ENCODE peak calls at places on chromosomes 13 and 19, in nine cellular contexts. A, N, P, S, O, J, M, L and X are unnamed samples. For H3K9me3, the result is how much of the 10 kb centered on the place peaks cover.

GRCh38 chr19:3983542-3983914 is 1.7 kb downstream of the EEF2 start:
- DNase-seq in L (no peak), J (no peak), O (no peak), A (no peak), S (no peak), M (no peak), N (no peak), P (no peak), X (no peak)

GRCh38 chr13:34076943-34077703 is 259.2 kb downstream of the RFC3 start:
- DNase-seq in O (no peak), M (no peak), A (no peak), S (peak), P (no peak), L (peak), J (no peak), N (no peak), X (no peak)

GRCh38 chr19:14843587-14843986 is 5.1 kb downstream of the OR7A10 start:
- DNase-seq in S (no peak), N (no peak), A (no peak), P (no peak), J (no peak), O (no peak), L (no peak), M (no peak), X (no peak)

GRCh38 chr13:39603424-39603947 is 493 bp upstream of the LHFPL6 start:
- DNase-seq in J (peak), O (no peak), P (peak), N (no peak), L (peak), M (no peak), S (no peak), A (no peak), X (no peak)

GRCh38 chr19:6023085-6023682 is 45.2 kb upstream of the RANBP3 start:
- DNase-seq in A (no peak), N (peak), O (peak), S (no peak), M (peak), J (no peak), L (no peak), P (no peak), X (no peak)

GRCh38 chr13:39417643-39418042 is 185.3 kb downstream of the LHFPL6 start:
- DNase-seq in M (no peak), N (no peak), P (no peak), L (peak), S (peak), J (no peak), A (no peak), O (no peak), X (no peak)

GRCh38 chr13:72109863-72110262 is 242.9 kb upstream of the DACH1 start:
- DNase-seq in M (no peak), O (no peak), P (no peak), J (no peak), S (no peak), N (no peak), A (no peak), L (no peak), X (no peak)

GRCh38 chr19:19009951-19010350 is 23.4 kb downstream of the SUGP2 start:
- DNase-seq in N (no peak), L (no peak), A (no peak), O (no peak), S (no peak), M (no peak), J (no peak), P (no peak), X (no peak)

GRCh38 chr13:100520936-100521765 is 67.4 kb downstream of the GGACT start:
- DNase-seq in O (no peak), N (no peak), J (no peak), P (no peak), A (no peak), M (no peak), S (no peak), L (peak), X (no peak)

GRCh38 chr13:57353831-57354230 is 186.8 kb downstream of the PRR20E start:
- DNase-seq in S (no peak), P (no peak), N (no peak), L (no peak), M (no peak), A (no peak), J (no peak), O (no peak), X (no peak)

GRCh38 chr13:76609643-76610042 is 276.6 kb downstream of the KCTD12 start:
- DNase-seq in N (no peak), M (no peak), S (no peak), J (no peak), A (no peak), O (no peak), P (no peak), L (no peak), X (no peak)

GRCh38 chr19:50462970-50463369 is 13.3 kb upstream of the EMC10 start:
- DNase-seq in M (no peak), P (no peak), N (no peak), J (no peak), O (no peak), S (no peak), A (no peak), L (no peak), X (no peak)

GRCh38 chr19:31784631-31785237 is 435.5 kb upstream of the TSHZ3 start:
- DNase-seq in J (no peak), S (no peak), M (no peak), A (no peak), P (no peak), L (peak), O (no peak), N (no peak), X (no peak)

GRCh38 chr13:22168437-22168836 is 497.6 kb downstream of the FGF9 start:
- DNase-seq in J (no peak), S (no peak), M (no peak), P (no peak), A (no peak), O (no peak), L (no peak), N (no peak), X (no peak)

GRCh38 chr19:29245221-29245620 is 32.3 kb upstream of the UQCRFS1 start:
- DNase-seq in J (no peak), M (no peak), N (no peak), A (no peak), O (no peak), S (no peak), L (no peak), P (no peak), X (no peak)

GRCh38 chr19:54481326-54481930 is 8.3 kb upstream of the CDC42EP5 start:
- DNase-seq in O (no peak), L (peak), P (peak), J (no peak), A (no peak), M (no peak), N (no peak), S (peak), X (no peak)

GRCh38 chr13:113597386-113598080 is 13.0 kb downstream of the TFDP1 start:
- DNase-seq in O (peak), J (no peak), S (no peak), P (no peak), M (peak), A (peak), N (peak), L (no peak), X (no peak)

GRCh38 chr13:75395056-75395455 is 86.9 kb downstream of the TBC1D4 start:
- DNase-seq in P (no peak), A (no peak), N (no peak), S (no peak), L (no peak), M (no peak), O (no peak), J (no peak), X (no peak)

GRCh38 chr19:22784051-22784450 is at the start of gene ZNF99:
- DNase-seq in J (peak), O (no peak), A (peak), M (no peak), P (peak), S (no peak), L (no peak), N (no peak), X (peak)

DNA sequence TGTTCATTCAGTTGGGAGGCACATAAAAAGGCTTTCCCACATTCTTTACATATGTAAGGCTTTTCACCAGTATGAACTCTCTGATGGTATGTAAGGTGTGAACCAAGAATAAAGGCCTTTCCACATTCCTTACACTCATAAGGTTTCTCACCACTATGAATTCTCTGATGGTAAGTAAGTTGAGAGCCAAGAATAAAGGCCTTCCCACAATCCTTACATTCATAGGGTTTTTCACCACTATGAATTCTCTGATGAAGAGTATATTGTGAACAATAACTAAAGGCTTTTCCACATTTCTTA is 29.3 kb downstream of the ZNF571 start:
- DNase-seq in O (no peak), L (no peak), J (no peak), P (no peak), M (no peak), N (no peak), S (no peak), A (no peak), X (no peak)
- H3K9me3 ChIP-seq in O (under half), L (half or more), J (under half), P (under half), M (under half), N (under half), S (half or more), A (under half), X (under half)

GRCh38 chr13:25981060-25981459 is 70.8 kb downstream of the SHISA2 start:
- DNase-seq in P (no peak), L (no peak), A (no peak), S (no peak), O (no peak), N (no peak), M (no peak), J (no peak), X (no peak)

GRCh38 chr13:25977671-25978070 is 74.1 kb downstream of the SHISA2 start:
- DNase-seq in N (no peak), J (no peak), A (no peak), L (no peak), P (no peak), M (no peak), O (no peak), S (no peak), X (no peak)

GRCh38 chr13:25978961-25979360 is 72.9 kb downstream of the SHISA2 start:
- DNase-seq in N (no peak), L (no peak), P (no peak), M (no peak), O (no peak), J (no peak), S (no peak), A (no peak), X (no peak)

GRCh38 chr13:25982908-25983307 is 68.9 kb downstream of the SHISA2 start:
- DNase-seq in M (no peak), L (no peak), A (no peak), J (no peak), N (no peak), P (no peak), S (no peak), O (no peak), X (no peak)

DNA sequence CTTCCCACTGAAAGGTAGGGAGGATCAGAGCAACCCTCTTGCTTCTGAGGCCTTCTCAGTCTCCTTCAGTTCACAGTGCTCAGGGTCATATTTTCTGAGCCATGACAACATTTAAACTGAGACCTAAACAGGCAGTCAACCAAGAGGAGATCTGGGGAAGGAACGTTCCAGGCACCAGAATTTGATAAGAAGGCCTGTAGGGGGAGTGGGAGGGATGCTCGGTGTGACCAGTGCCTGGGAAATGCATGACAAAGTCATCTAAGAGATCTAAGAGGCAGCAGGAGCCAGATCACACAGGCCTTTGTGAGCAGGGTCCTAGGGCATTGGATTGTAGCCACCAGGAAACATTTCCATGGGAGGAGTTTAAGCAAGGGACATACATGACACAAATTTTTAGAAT is 71.6 kb downstream of the SHISA2 start:
- DNase-seq in A (no peak), P (no peak), M (no peak), N (no peak), S (no peak), L (peak), J (no peak), O (no peak), X (no peak)
- TF ChIP-seq CTCF in A (peak), P (peak), M (no peak), N (no peak), S (no peak), L (peak), J (no peak), O (no peak), X (no peak)

DNA sequence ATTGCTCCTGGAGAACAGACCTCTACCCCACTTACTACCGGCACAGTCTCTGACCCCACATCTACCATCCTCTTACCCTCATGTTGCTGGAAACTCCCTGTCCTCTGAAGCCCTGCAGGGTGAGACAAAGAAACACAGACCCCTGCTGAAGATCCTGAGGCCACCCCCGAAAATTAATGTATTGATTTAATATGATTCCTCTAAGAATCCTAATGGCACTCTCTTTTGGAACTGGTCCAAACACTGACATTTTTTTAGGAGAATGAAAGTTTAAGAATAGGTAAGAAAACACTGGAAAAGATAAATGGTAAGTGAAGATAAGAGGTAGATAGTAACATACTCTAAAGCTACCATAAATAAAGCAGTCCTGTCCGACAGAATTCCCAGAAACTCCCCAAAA is 5.3 kb downstream of the DMKN start:
- DNase-seq in P (no peak), O (no peak), J (no peak), N (no peak), A (no peak), L (no peak), S (no peak), M (no peak), X (no peak)
- H3K4me3 ChIP-seq in P (no peak), O (no peak), J (no peak), N (no peak), A (no peak), L (peak), S (no peak), M (no peak), X (no peak)

GRCh38 chr19:38285567-38285966 is 18.5 kb upstream of the C19orf33 start:
- DNase-seq in L (no peak), N (no peak), O (no peak), A (no peak), S (no peak), J (no peak), M (no peak), P (no peak), X (no peak)
- H3K9me3 ChIP-seq in L (under half), N (under half), O (under half), A (under half), S (under half), J (under half), M (under half), P (under half), X (under half)

GRCh38 chr19:48332662-48333466 is 7.5 kb downstream of the EMP3 start:
- DNase-seq in J (peak), O (peak), S (peak), A (peak), P (peak), N (peak), M (peak), L (peak), X (peak)

GRCh38 chr19:48333467-48334384 is 8.4 kb downstream of the EMP3 start:
- DNase-seq in S (peak), N (peak), A (peak), O (peak), J (peak), M (peak), P (peak), L (peak), X (peak)

GRCh38 chr19:48329167-48329891 is 4.0 kb downstream of the EMP3 start:
- DNase-seq in N (no peak), L (no peak), O (no peak), A (no peak), S (no peak), M (no peak), J (peak), P (no peak), X (no peak)

GRCh38 chr19:48332351-48332661 is 7.0 kb downstream of the EMP3 start:
- DNase-seq in P (no peak), N (no peak), A (no peak), S (no peak), L (no peak), O (no peak), J (no peak), M (no peak), X (no peak)

GRCh38 chr19:48330012-48330681 is 4.8 kb downstream of the EMP3 start:
- DNase-seq in J (peak), S (no peak), N (peak), P (peak), M (peak), O (peak), A (peak), L (peak), X (no peak)
- TF ChIP-seq CTCF in J (no peak), S (no peak), N (no peak), P (peak), M (no peak), O (no peak), A (no peak), L (no peak), X (no peak)